ENCODE peak calls at places on chromosomes 11 and 22, in four cellular contexts. L is NCI-H1436; J is activated CD4-positive, alpha-beta T cell treated with anti-CD3 and anti-CD28 coated beads, Interleukin-2, amount 50 U/mL, for 1 hour; D is A549. X is an unnamed sample.

GRCh38 chr22:40426671-40427070 is 56.3 kb downstream of the SGSM3 start:
- DNase-seq in L (peak), J (no peak), D (no peak), X (no peak)

GRCh38 chr22:45468872-45469572 is 33.7 kb upstream of the FBLN1 start:
- DNase-seq in L (no peak), J (no peak), D (no peak), X (no peak)

GRCh38 chr11:78514922-78515502 is 59.7 kb downstream of the NARS2 start:
- DNase-seq in L (no peak), J (no peak), D (no peak), X (no peak)

GRCh38 chr11:134939046-134939445 is 527.0 kb upstream of the B3GAT1 start:
- DNase-seq in L (no peak), J (no peak), D (no peak), X (no peak)

GRCh38 chr11:72410956-72411355 is 23.4 kb downstream of the CLPB start:
- DNase-seq in L (no peak), J (no peak), D (no peak), X (no peak)

GRCh38 chr22:49433044-49433443 is 394.6 kb downstream of the BRD1 start:
- DNase-seq in L (no peak), J (no peak), D (no peak), X (no peak)

GRCh38 chr22:32904044-32904443 is 102.5 kb downstream of the TIMP3 start:
- DNase-seq in L (no peak), J (no peak), D (peak), X (no peak)

GRCh38 chr11:122367809-122368231 is 251.8 kb upstream of the BLID start:
- DNase-seq in L (no peak), J (no peak), D (no peak), X (no peak)

GRCh38 chr11:9222654-9223053 is 42.5 kb downstream of the DENND5A start:
- DNase-seq in L (no peak), J (no peak), D (no peak), X (no peak)

GRCh38 chr22:29393019-29393608 is 4.7 kb upstream of the AP1B1 start:
- DNase-seq in L (no peak), J (no peak), D (no peak), X (no peak)

GRCh38 chr11:47617417-47617809 is 23.2 kb upstream of the C1QTNF4 start:
- DNase-seq in L (no peak), J (no peak), D (no peak), X (no peak)

GRCh38 chr11:95092549-95093324 is 3.1 kb downstream of the ENDOD1 start:
- DNase-seq in L (no peak), J (peak), D (peak), X (no peak)

GRCh38 chr22:44128961-44129613 is 51.6 kb upstream of the PARVG start:
- DNase-seq in L (no peak), J (no peak), D (no peak), X (no peak)

GRCh38 chr11:100816823-100817222 is 129.7 kb downstream of the ARHGAP42 start:
- DNase-seq in L (no peak), J (no peak), D (no peak), X (no peak)

GRCh38 chr22:37604875-37605274 is 3.8 kb upstream of the GGA1 start:
- DNase-seq in L (no peak), J (peak), D (no peak), X (no peak)

GRCh38 chr11:75757651-75758050 is 10.9 kb upstream of the DGAT2 start:
- DNase-seq in L (no peak), J (no peak), D (no peak), X (no peak)

GRCh38 chr22:49090853-49091135 is 736.9 kb downstream of the BRD1 start:
- DNase-seq in L (no peak), J (no peak), D (no peak), X (no peak)

GRCh38 chr22:42300286-42301071 is 30.0 kb upstream of the TCF20 start:
- DNase-seq in L (no peak), J (peak), D (no peak), X (peak)

GRCh38 chr11:14577290-14577689 is 57.1 kb upstream of the PSMA1 start:
- DNase-seq in L (no peak), J (no peak), D (no peak), X (no peak)

GRCh38 chr11:8839957-8840945 is 70.7 kb upstream of the AKIP1 start:
- DNase-seq in L (no peak), J (no peak), D (no peak), X (peak)

GRCh38 chr11:73322111-73322985 is 14.3 kb downstream of the ARHGEF17 start:
- DNase-seq in L (no peak), J (no peak), D (no peak), X (no peak)

GRCh38 chr22:20582520-20583361 is 75.3 kb downstream of the MED15 start:
- DNase-seq in L (no peak), J (no peak), D (no peak), X (no peak)

GRCh38 chr11:90204832-90205646 is 17.8 kb downstream of the CHORDC1 start:
- DNase-seq in L (peak), J (no peak), D (peak), X (no peak)

GRCh38 chr11:9330387-9331384 is 16.3 kb upstream of the TMEM41B start:
- DNase-seq in L (no peak), J (no peak), D (no peak), X (no peak)

GRCh38 chr22:22090650-22091399 is 108.2 kb upstream of the TOP3B start:
- DNase-seq in L (no peak), J (no peak), D (no peak), X (no peak)

GRCh38 chr11:129313588-129314288 is 61.9 kb upstream of the BARX2 start:
- DNase-seq in L (no peak), J (no peak), D (no peak), X (no peak)

GRCh38 chr11:132586801-132587200 is 945.5 kb downstream of the OPCML start:
- DNase-seq in L (no peak), J (no peak), D (no peak), X (no peak)

X was measured in stomach.